ENCODE peak calls at places on chromosomes 12 and 14, in six cellular contexts. One of them, this sample, is unnamed.

GRCh38 chr12:24719293-24719721 is 229.6 kb downstream of the BCAT1 start:
- DNase-seq in HCT116: no peak
- DNase-seq in MM.1S: no peak
- DNase-seq in neural progenitor cell: no peak
- DNase-seq in GM23248: peak; percentile 42
- DNase-seq in SK-N-SH: no peak
- DNase-seq in this sample: no peak

GRCh38 chr14:63542231-63542999 is 762 bp downstream of the PPP2R5E start:
- DNase-seq in SK-N-SH: peak; percentile 62
- DNase-seq in MM.1S: no peak
- DNase-seq in HCT116: no peak
- DNase-seq in neural progenitor cell: peak; percentile 73
- DNase-seq in GM23248: peak; percentile 65
- DNase-seq in this sample: peak; percentile 15

GRCh38 chr14:57988445-57988844 is 122.6 kb upstream of the SLC35F4 start:
- DNase-seq in neural progenitor cell: no peak
- DNase-seq in SK-N-SH: no peak
- DNase-seq in MM.1S: no peak
- DNase-seq in GM23248: no peak
- DNase-seq in HCT116: no peak
- DNase-seq in this sample: peak; percentile 89

GRCh38 chr12:115522010-115522409 is 755.5 kb downstream of the MED13L start:
- DNase-seq in HCT116: no peak
- DNase-seq in MM.1S: no peak
- DNase-seq in neural progenitor cell: no peak
- DNase-seq in GM23248: no peak
- DNase-seq in SK-N-SH: no peak
- DNase-seq in this sample: no peak

GRCh38 chr14:60381909-60382308 is 104.0 kb downstream of the C14orf39 start:
- DNase-seq in MM.1S: no peak
- DNase-seq in neural progenitor cell: no peak
- DNase-seq in SK-N-SH: no peak
- DNase-seq in HCT116: no peak
- DNase-seq in GM23248: no peak
- DNase-seq in this sample: no peak

GRCh38 chr12:31203261-31203660 is 122.7 kb downstream of the SINHCAF start:
- DNase-seq in neural progenitor cell: no peak
- DNase-seq in GM23248: no peak
- DNase-seq in MM.1S: no peak
- DNase-seq in HCT116: no peak
- DNase-seq in SK-N-SH: no peak
- DNase-seq in this sample: peak; percentile 75

GRCh38 chr14:104797112-104798044 is 1.8 kb upstream of the AKT1 start:
- DNase-seq in HCT116: no peak
- DNase-seq in GM23248: no peak
- DNase-seq in neural progenitor cell: peak; percentile 56
- DNase-seq in SK-N-SH: no peak
- DNase-seq in MM.1S: peak; percentile 49
- DNase-seq in this sample: no peak

GRCh38 chr12:120640840-120641833 is 711 bp downstream of the CABP1 start:
- DNase-seq in SK-N-SH: peak; percentile 71
- DNase-seq in GM23248: peak; percentile 73
- DNase-seq in MM.1S: peak; percentile 47
- DNase-seq in HCT116: no peak
- DNase-seq in neural progenitor cell: peak; percentile 93
- DNase-seq in this sample: peak; percentile 63

GRCh38 chr14:52929192-52929807 is 21.6 kb downstream of the FERMT2 start:
- DNase-seq in GM23248: no peak
- DNase-seq in SK-N-SH: no peak
- DNase-seq in MM.1S: no peak
- DNase-seq in HCT116: no peak
- DNase-seq in neural progenitor cell: no peak
- DNase-seq in this sample: no peak

GRCh38 chr12:39628836-39629235 is 9.2 kb upstream of the ABCD2 start:
- DNase-seq in SK-N-SH: no peak
- DNase-seq in neural progenitor cell: no peak
- DNase-seq in GM23248: no peak
- DNase-seq in HCT116: no peak
- DNase-seq in MM.1S: peak; percentile 18
- DNase-seq in this sample: no peak

GRCh38 chr12:87816186-87816585 is 213.0 kb downstream of the C12orf50 start:
- DNase-seq in neural progenitor cell: no peak
- DNase-seq in GM23248: peak; percentile 10
- DNase-seq in MM.1S: no peak
- DNase-seq in HCT116: no peak
- DNase-seq in SK-N-SH: no peak
- DNase-seq in this sample: no peak

GRCh38 chr12:88897723-88898122 is 317.5 kb upstream of the KITLG start:
- DNase-seq in HCT116: no peak
- DNase-seq in MM.1S: no peak
- DNase-seq in GM23248: peak; percentile 32
- DNase-seq in SK-N-SH: no peak
- DNase-seq in neural progenitor cell: no peak
- DNase-seq in this sample: no peak

GRCh38 chr12:131882804-131883520 is 11.5 kb upstream of the ULK1 start:
- DNase-seq in SK-N-SH: no peak
- DNase-seq in MM.1S: no peak
- DNase-seq in GM23248: no peak
- DNase-seq in HCT116: no peak
- DNase-seq in neural progenitor cell: no peak
- DNase-seq in this sample: peak; percentile 65

GRCh38 chr12:23066095-23066494 is 441.1 kb downstream of the ETNK1 start:
- DNase-seq in GM23248: peak; percentile 30
- DNase-seq in HCT116: no peak
- DNase-seq in neural progenitor cell: no peak
- DNase-seq in MM.1S: no peak
- DNase-seq in SK-N-SH: no peak
- DNase-seq in this sample: no peak

GRCh38 chr12:12403264-12404248 is 46.7 kb downstream of the BORCS5 start:
- DNase-seq in SK-N-SH: no peak
- DNase-seq in neural progenitor cell: no peak
- DNase-seq in HCT116: no peak
- DNase-seq in MM.1S: no peak
- DNase-seq in GM23248: no peak
- DNase-seq in this sample: no peak

GRCh38 chr12:78340406-78340805 is 509.7 kb downstream of the NAV3 start:
- DNase-seq in SK-N-SH: no peak
- DNase-seq in HCT116: no peak
- DNase-seq in neural progenitor cell: no peak
- DNase-seq in GM23248: no peak
- DNase-seq in MM.1S: no peak
- DNase-seq in this sample: no peak

GRCh38 chr12:106866426-106867080 is 89.2 kb upstream of the TMEM263 start:
- DNase-seq in MM.1S: no peak
- DNase-seq in HCT116: no peak
- DNase-seq in SK-N-SH: no peak
- DNase-seq in neural progenitor cell: no peak
- DNase-seq in GM23248: no peak
- DNase-seq in this sample: no peak

GRCh38 chr14:32129124-32129523 is 52.0 kb downstream of the ARHGAP5 start:
- DNase-seq in HCT116: no peak
- DNase-seq in GM23248: peak; percentile 77
- DNase-seq in SK-N-SH: no peak
- DNase-seq in MM.1S: no peak
- DNase-seq in neural progenitor cell: no peak
- DNase-seq in this sample: peak; percentile 81

GRCh38 chr14:32137883-32138282 is 60.8 kb downstream of the ARHGAP5 start:
- DNase-seq in GM23248: no peak
- DNase-seq in SK-N-SH: no peak
- DNase-seq in MM.1S: no peak
- DNase-seq in HCT116: no peak
- DNase-seq in neural progenitor cell: no peak
- DNase-seq in this sample: no peak

GRCh38 chr14:32136027-32136825 is 59.1 kb downstream of the ARHGAP5 start:
- DNase-seq in HCT116: no peak
- DNase-seq in SK-N-SH: no peak
- DNase-seq in MM.1S: no peak
- DNase-seq in GM23248: no peak
- DNase-seq in neural progenitor cell: no peak
- DNase-seq in this sample: no peak

GRCh38 chr14:32137313-32137712 is 60.2 kb downstream of the ARHGAP5 start:
- DNase-seq in HCT116: no peak
- DNase-seq in SK-N-SH: no peak
- DNase-seq in neural progenitor cell: no peak
- DNase-seq in GM23248: no peak
- DNase-seq in MM.1S: no peak
- DNase-seq in this sample: no peak

DNA sequence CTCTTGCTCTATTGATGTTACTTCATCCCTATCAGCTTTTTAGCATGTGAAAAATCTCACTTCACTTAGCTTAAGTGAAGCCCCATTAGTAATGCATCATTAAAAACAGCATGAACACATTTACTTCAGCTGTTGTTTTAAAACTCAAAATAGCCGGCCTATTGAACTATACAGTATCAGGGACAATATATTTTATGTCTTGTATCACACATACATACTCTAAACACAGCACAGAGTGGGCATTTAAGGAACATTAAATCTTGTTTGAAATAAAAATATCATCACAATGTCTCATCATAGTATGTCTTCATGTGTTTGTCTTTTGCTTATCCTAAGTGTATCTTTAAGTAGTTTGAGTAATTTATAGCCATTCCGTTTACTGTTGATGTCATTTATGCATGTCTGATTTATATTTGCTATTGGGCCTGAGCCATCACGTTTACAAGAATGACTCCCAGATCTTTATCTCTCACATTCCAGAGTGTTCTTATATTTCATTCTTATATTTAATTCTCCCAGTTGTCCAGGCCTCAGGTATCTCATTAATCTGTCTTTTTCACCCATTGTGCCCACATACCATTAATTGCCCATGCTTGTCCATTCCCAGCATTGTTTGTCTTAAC is 57.5 kb downstream of the ARHGAP5 start:
- DNase-seq in SK-N-SH: no peak
- DNase-seq in GM23248: peak; percentile 47
- DNase-seq in MM.1S: no peak
- DNase-seq in neural progenitor cell: no peak
- DNase-seq in HCT116: no peak
- DNase-seq in this sample: peak; percentile 93
- TF ChIP-seq EZH2phosphoT487 in SK-N-SH: no peak
- TF ChIP-seq EZH2phosphoT487 in GM23248: peak; percentile 61
- TF ChIP-seq EZH2phosphoT487 in MM.1S: no peak
- TF ChIP-seq EZH2phosphoT487 in neural progenitor cell: no peak
- TF ChIP-seq EZH2phosphoT487 in HCT116: no peak
- TF ChIP-seq EZH2phosphoT487 in this sample: no peak

GRCh38 chr12:81294325-81295190 is 216.7 kb downstream of the ACSS3 start:
- DNase-seq in neural progenitor cell: no peak
- DNase-seq in SK-N-SH: no peak
- DNase-seq in GM23248: no peak
- DNase-seq in HCT116: no peak
- DNase-seq in MM.1S: no peak
- DNase-seq in this sample: peak; percentile 6

GRCh38 chr12:81300454-81300853 is 222.6 kb downstream of the ACSS3 start:
- DNase-seq in neural progenitor cell: peak; percentile 9
- DNase-seq in HCT116: no peak
- DNase-seq in SK-N-SH: no peak
- DNase-seq in MM.1S: no peak
- DNase-seq in GM23248: peak; percentile 1
- DNase-seq in this sample: no peak

GRCh38 chr12:81297606-81298005 is 219.7 kb downstream of the ACSS3 start:
- DNase-seq in HCT116: no peak
- DNase-seq in GM23248: peak; percentile 23
- DNase-seq in MM.1S: no peak
- DNase-seq in SK-N-SH: no peak
- DNase-seq in neural progenitor cell: no peak
- DNase-seq in this sample: no peak

GRCh38 chr12:81296556-81297305 is 218.9 kb downstream of the ACSS3 start:
- DNase-seq in SK-N-SH: no peak
- DNase-seq in GM23248: peak; percentile 56
- DNase-seq in neural progenitor cell: no peak
- DNase-seq in HCT116: no peak
- DNase-seq in MM.1S: no peak
- DNase-seq in this sample: peak; percentile 6

GRCh38 chr12:81295286-81295685 is 217.4 kb downstream of the ACSS3 start:
- DNase-seq in GM23248: no peak
- DNase-seq in HCT116: no peak
- DNase-seq in MM.1S: no peak
- DNase-seq in neural progenitor cell: no peak
- DNase-seq in SK-N-SH: no peak
- DNase-seq in this sample: no peak
- H3K9ac ChIP-seq in GM23248: no peak overlapping the region
- H3K9ac ChIP-seq in HCT116: no peak overlapping the region
- H3K9ac ChIP-seq in MM.1S: no peak overlapping the region
- H3K9ac ChIP-seq in neural progenitor cell: no peak overlapping the region
- H3K9ac ChIP-seq in SK-N-SH: no peak overlapping the region
- H3K9ac ChIP-seq in this sample: no peak overlapping the region

DNA sequence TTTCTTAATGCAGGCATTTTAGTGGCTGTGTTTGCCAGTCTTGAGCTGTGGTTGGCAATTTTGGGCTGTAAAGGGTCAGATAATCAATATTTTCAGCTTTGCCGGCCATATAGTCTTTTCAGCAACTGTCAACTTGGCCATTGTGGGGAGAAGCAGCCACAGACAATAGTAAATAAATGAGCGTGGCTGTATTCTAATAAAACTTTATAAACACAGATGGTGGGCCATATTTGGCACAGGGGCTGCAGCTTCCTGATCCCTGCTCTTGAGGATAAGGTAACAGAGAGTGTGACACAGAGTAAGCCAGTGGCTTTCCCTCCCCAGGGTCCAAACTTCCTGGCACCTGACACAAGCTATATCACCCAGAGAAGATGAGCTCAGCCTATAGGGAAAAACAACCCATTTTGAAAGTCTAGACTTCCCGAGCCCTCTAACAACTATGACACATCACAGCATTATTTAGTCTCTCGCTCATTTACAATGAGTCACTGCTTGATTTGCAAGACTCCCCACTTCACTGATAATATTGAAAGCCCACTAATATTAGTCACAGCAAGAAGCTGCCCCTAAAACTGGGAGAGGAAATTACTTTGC is 163.1 kb upstream of the TMPO start:
- DNase-seq in MM.1S: no peak
- DNase-seq in HCT116: peak; percentile 18
- DNase-seq in SK-N-SH: no peak
- DNase-seq in neural progenitor cell: no peak
- DNase-seq in GM23248: peak; percentile 86
- DNase-seq in this sample: peak; percentile 76
- H3K4me3 ChIP-seq in MM.1S: no peak overlapping the region
- H3K4me3 ChIP-seq in HCT116: no peak overlapping the region
- H3K4me3 ChIP-seq in SK-N-SH: no peak overlapping the region
- H3K4me3 ChIP-seq in neural progenitor cell: no peak overlapping the region
- H3K4me3 ChIP-seq in GM23248: peak overlapping the region; percentile 8
- H3K4me3 ChIP-seq in this sample: no peak overlapping the region

GRCh38 chr14:94677747-94678146 is 65.6 kb downstream of the SERPINA3 start:
- DNase-seq in neural progenitor cell: no peak
- DNase-seq in GM23248: no peak
- DNase-seq in SK-N-SH: no peak
- DNase-seq in MM.1S: no peak
- DNase-seq in HCT116: no peak
- DNase-seq in this sample: no peak

GRCh38 chr14:94679106-94679819 is 67.1 kb downstream of the SERPINA3 start:
- DNase-seq in HCT116: no peak
- DNase-seq in MM.1S: no peak
- DNase-seq in neural progenitor cell: no peak
- DNase-seq in GM23248: no peak
- DNase-seq in SK-N-SH: no peak
- DNase-seq in this sample: no peak

GRCh38 chr14:94676495-94677238 is 64.5 kb downstream of the SERPINA3 start:
- DNase-seq in HCT116: no peak
- DNase-seq in neural progenitor cell: no peak
- DNase-seq in SK-N-SH: no peak
- DNase-seq in GM23248: no peak
- DNase-seq in MM.1S: no peak
- DNase-seq in this sample: no peak

GRCh38 chr14:94675036-94675435 is 62.8 kb downstream of the SERPINA3 start:
- DNase-seq in neural progenitor cell: no peak
- DNase-seq in GM23248: no peak
- DNase-seq in HCT116: no peak
- DNase-seq in SK-N-SH: no peak
- DNase-seq in MM.1S: no peak
- DNase-seq in this sample: no peak

GRCh38 chr14:94677239-94677612 is 65.0 kb downstream of the SERPINA3 start:
- DNase-seq in SK-N-SH: no peak
- DNase-seq in neural progenitor cell: no peak
- DNase-seq in HCT116: no peak
- DNase-seq in MM.1S: no peak
- DNase-seq in GM23248: no peak
- DNase-seq in this sample: no peak
- TF ChIP-seq EZH2phosphoT487 in SK-N-SH: no peak
- TF ChIP-seq EZH2phosphoT487 in neural progenitor cell: no peak
- TF ChIP-seq EZH2phosphoT487 in HCT116: no peak
- TF ChIP-seq EZH2phosphoT487 in MM.1S: no peak
- TF ChIP-seq EZH2phosphoT487 in GM23248: no peak
- TF ChIP-seq EZH2phosphoT487 in this sample: no peak